ENCODE peak calls at places on chromosomes 16 and 17, in five cellular contexts. R, A, H, C and W are unnamed samples.

GRCh38 chr17:40307691-40308289 is 1.2 kb upstream of the RARA start:
- DNase-seq in H (no peak), C (no peak), A (no peak), R (no peak), W (no peak)

GRCh38 chr17:57478851-57479250 is 222.5 kb downstream of the MSI2 start:
- DNase-seq in C (no peak), R (no peak), A (no peak), H (no peak), W (no peak)

GRCh38 chr16:10558746-10559641 is 21.4 kb downstream of the EMP2 start:
- DNase-seq in R (peak; percentile 36), H (peak; percentile 77), C (no peak), A (no peak), W (no peak)

GRCh38 chr17:76075364-76076099 is 951 bp downstream of the GALR2 start:
- DNase-seq in H (no peak), R (no peak), A (no peak), C (peak; percentile 56), W (no peak)

GRCh38 chr17:6545291-6545690 is 11.1 kb downstream of the PITPNM3 start:
- DNase-seq in A (no peak), H (no peak), R (no peak), C (no peak), W (no peak)

GRCh38 chr16:84032458-84033178 is 10.0 kb downstream of the SLC38A8 start:
- DNase-seq in R (no peak), C (no peak), A (no peak), H (no peak), W (no peak)

GRCh38 chr16:67249762-67250327 is 1.1 kb downstream of the SLC9A5 start:
- DNase-seq in C (no peak), R (no peak), A (no peak), H (no peak), W (no peak)

GRCh38 chr16:180921-181667 is 835 bp downstream of the HBQ1 start:
- DNase-seq in R (peak; percentile 78), A (peak; percentile 24), C (peak; percentile 73), H (peak; percentile 42), W (peak; percentile 83)

GRCh38 chr16:17334096-17334495 is 136.7 kb downstream of the XYLT1 start:
- DNase-seq in A (no peak), R (no peak), C (no peak), H (peak; percentile 85), W (no peak)

GRCh38 chr16:73010150-73010676 is 37.7 kb downstream of the ZFHX3 start:
- DNase-seq in H (no peak), C (no peak), R (peak; percentile 40), A (no peak), W (no peak)

GRCh38 chr16:7566360-7566759 is 233.7 kb downstream of the RBFOX1 start:
- DNase-seq in C (no peak), A (no peak), H (no peak), R (no peak), W (no peak)

GRCh38 chr16:69241911-69242310 is 54.9 kb downstream of the SNTB2 start:
- DNase-seq in A (no peak), H (peak; percentile 56), R (no peak), C (no peak), W (no peak)

GRCh38 chr17:67443931-67444597 is 67.0 kb downstream of the PITPNC1 start:
- DNase-seq in H (peak; percentile 87), R (no peak), C (no peak), A (no peak), W (no peak)

GRCh38 chr17:40590742-40591141 is 25.5 kb upstream of the CCR7 start:
- DNase-seq in A (no peak), R (no peak), C (no peak), H (no peak), W (no peak)

GRCh38 chr16:4401510-4401909 is 14.9 kb downstream of the CORO7 start:
- DNase-seq in A (no peak), R (no peak), C (no peak), H (no peak), W (no peak)

GRCh38 chr17:83173997-83174858 is 94.8 kb downstream of the METRNL start:
- DNase-seq in H (peak; percentile 91), A (no peak), C (no peak), R (peak; percentile 19), W (peak; percentile 85)

GRCh38 chr17:70622382-70623260 is 453.3 kb downstream of the KCNJ2 start:
- DNase-seq in H (peak; percentile 8), R (peak; percentile 53), A (peak; percentile 21), C (peak; percentile 59), W (peak; percentile 14)

GRCh38 chr16:79250457-79251098 is 350.0 kb downstream of the MAF start:
- DNase-seq in C (no peak), A (no peak), R (no peak), H (no peak), W (no peak)

GRCh38 chr16:79253100-79253631 is 347.4 kb downstream of the MAF start:
- DNase-seq in C (no peak), A (no peak), H (no peak), R (peak; percentile 37), W (no peak)

DNA sequence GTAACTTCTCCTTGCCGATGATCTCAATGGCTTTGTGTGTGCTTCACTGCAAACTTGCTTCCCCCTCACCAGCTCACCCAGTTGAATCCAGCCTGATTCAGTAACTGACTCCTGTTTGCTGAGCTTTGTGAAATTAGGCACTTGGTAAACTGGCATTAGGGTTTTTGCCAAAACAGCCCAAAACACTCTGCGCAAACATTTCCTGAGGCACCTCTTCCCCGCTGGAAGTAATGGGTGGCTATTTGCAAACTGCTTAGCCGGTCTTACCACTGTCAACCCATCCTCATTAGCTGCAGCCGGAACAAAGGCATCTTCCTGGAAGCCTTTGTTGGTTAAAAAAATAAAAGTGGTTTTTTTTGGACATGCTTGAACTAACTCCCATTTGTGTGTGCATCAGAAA is 353.2 kb downstream of the MAF start:
- DNase-seq in H (no peak), C (no peak), A (no peak), R (no peak), W (no peak)
- H3K4me3 ChIP-seq in H (no peak overlapping the region), C (no peak overlapping the region), A (no peak overlapping the region), R (no peak overlapping the region), W (no peak overlapping the region)

GRCh38 chr17:45424769-45425124 is 7.9 kb downstream of the ARHGAP27 start:
- DNase-seq in H (no peak), C (no peak), A (no peak), R (no peak), W (no peak)

GRCh38 chr17:45425984-45426413 is 6.7 kb downstream of the ARHGAP27 start:
- DNase-seq in R (no peak), H (no peak), C (no peak), A (no peak), W (no peak)

GRCh38 chr17:45423936-45424335 is 8.7 kb downstream of the ARHGAP27 start:
- DNase-seq in H (no peak), A (no peak), C (no peak), R (no peak), W (no peak)

GRCh38 chr17:45426561-45426960 is 6.1 kb downstream of the ARHGAP27 start:
- DNase-seq in R (no peak), A (no peak), C (no peak), H (no peak), W (no peak)

DNA sequence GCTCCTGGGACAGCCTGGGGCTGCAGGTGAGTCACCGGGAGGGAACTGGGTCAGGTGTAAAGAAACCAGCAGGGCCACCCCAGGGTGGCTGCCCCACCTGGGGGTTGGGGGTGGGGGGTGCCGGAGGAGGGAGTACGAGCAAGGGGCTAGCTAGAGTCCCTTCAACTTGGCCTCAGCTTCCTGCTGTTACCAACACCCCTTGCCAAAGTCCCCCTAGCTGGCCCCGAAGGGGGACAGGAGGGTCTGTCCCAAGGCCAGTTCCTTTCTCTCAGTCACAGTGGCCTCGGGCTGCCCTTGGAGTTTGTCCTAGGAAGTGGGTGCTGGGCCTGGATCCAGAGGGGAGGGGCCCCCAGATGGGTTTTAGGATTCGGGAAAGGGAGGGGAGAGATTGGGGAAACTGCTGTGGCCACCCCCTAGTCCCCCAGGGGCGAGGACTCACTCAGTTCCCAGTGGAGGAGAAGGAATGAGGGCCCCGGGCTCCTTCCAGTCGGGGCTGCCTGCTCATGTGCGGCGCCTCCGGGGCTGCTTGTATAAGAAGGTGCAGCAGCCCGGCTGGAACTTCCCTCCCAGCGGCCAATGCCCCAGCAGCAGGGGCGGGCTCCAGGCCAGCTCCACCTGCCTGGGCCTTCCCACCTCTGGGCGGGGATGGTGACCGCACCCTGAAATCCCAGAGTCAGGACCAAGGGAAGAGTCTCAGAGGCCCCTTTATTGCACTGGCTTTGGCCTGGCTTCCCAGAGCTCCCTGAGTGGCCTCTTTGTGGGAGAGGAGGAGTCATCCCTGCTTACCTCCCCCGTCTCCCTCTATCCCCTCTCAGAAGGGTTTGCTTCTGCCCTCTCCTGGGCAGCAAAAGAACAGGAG is 7.3 kb downstream of the ARHGAP27 start:
- DNase-seq in A (peak; percentile 94), R (peak; percentile 89), H (peak; percentile 29), C (peak; percentile 91), W (no peak)
- TF ChIP-seq CTCF in A (peak; percentile 69), R (peak; percentile 27), H (peak; percentile 24), C (peak; percentile 77), W (no peak)

DNA sequence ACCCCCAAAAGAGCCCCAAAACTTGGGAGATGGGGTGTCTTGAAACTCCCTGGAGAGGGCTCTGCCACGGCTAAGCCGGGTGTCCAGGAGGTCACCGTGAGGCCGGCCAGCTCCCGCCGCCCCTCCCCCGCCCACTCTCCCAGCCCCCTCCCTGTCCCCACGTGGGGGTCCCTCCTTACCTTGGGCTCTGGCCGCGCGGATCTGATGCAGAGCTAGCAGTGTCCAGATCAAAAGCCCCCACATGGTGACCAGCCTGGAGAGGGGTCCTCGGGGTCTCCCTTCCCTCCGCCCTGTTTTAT is 450 bp downstream of the SDK2 start:
- DNase-seq in R (no peak), A (no peak), C (no peak), H (no peak), W (no peak)
- H3K4me3 ChIP-seq in R (no peak overlapping the region), A (peak overlapping the region; percentile 78), C (peak overlapping the region; percentile 65), H (peak overlapping the region; percentile 43), W (no peak overlapping the region)

DNA sequence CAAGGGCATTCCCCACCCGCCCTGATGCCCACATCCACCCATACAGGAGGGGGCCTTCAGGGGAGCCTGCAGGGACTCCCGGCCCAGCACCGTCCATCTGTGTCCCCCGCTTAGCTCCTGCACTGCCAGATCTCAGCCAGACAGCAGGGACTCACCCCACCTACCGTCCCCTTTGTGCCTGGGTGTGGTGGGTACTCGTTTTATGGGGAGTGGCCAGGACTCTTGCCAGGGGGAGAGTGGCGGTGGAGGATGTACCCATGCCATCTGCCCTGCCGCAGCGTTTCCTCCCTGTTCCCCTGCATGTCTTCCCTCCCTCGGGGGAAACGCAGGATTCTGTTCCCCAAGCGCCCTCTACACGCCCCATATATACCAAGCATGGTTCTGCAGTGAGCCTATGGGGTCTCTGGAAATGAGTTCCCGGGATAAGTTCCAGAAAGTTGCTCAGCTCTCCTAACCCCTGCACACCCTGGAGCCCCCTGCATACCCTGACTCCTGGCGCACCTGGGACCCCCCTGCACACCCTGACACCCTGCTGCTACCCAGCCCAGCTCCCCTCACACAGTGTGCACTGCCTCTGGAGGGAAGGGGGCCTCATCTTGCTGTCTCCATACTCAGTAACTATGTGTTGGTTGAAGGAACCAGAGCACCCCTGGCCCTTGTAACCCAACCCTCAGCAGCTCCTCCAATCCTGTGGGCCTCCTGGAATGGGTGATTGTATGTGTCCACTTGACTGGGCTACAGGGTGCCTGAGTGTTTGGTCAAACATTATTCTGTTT is 4.2 kb upstream of the MAFG start:
- DNase-seq in C (no peak), H (no peak), R (no peak), A (no peak), W (no peak)
- TF ChIP-seq CTCF in C (no peak), H (no peak), R (no peak), A (no peak), W (no peak)